ENCODE peak calls at places on chromosomes 16 and 17, in eight cellular contexts. One of them, this sample, is unnamed.

GRCh38 chr16:47037746-47038458 is 64.4 kb upstream of the DNAJA2 start:
- DNase-seq in left lung: peak; percentile 89
- DNase-seq in CD4-positive, CD25-positive, alpha-beta regulatory T cell: peak; percentile 84
- DNase-seq in fibroblast of lung: peak; percentile 68
- DNase-seq in GM23338: peak; percentile 88
- DNase-seq in PC-9: peak; percentile 50
- DNase-seq in PC-3: peak; percentile 75
- DNase-seq in tibial artery: peak; percentile 87
- DNase-seq in this sample: peak; percentile 80

GRCh38 chr17:8739104-8739503 is 5.5 kb downstream of the CCDC42 start:
- DNase-seq in GM23338: peak; percentile 93
- DNase-seq in fibroblast of lung: no peak
- DNase-seq in PC-9: no peak
- DNase-seq in CD4-positive, CD25-positive, alpha-beta regulatory T cell: no peak
- DNase-seq in tibial artery: no peak
- DNase-seq in PC-3: no peak
- DNase-seq in left lung: no peak
- DNase-seq in this sample: peak; percentile 16

GRCh38 chr16:14263769-14264168 is 192.7 kb downstream of the MRTFB start:
- DNase-seq in GM23338: no peak
- DNase-seq in fibroblast of lung: no peak
- DNase-seq in tibial artery: no peak
- DNase-seq in PC-3: no peak
- DNase-seq in PC-9: no peak
- DNase-seq in left lung: no peak
- DNase-seq in CD4-positive, CD25-positive, alpha-beta regulatory T cell: no peak
- DNase-seq in this sample: no peak

GRCh38 chr17:59287887-59288286 is 43.6 kb upstream of the YPEL2 start:
- DNase-seq in left lung: no peak
- DNase-seq in CD4-positive, CD25-positive, alpha-beta regulatory T cell: no peak
- DNase-seq in PC-3: no peak
- DNase-seq in tibial artery: no peak
- DNase-seq in fibroblast of lung: no peak
- DNase-seq in PC-9: no peak
- DNase-seq in GM23338: no peak
- DNase-seq in this sample: no peak

GRCh38 chr17:43006639-43007551 is at the start of gene IFI35:
- DNase-seq in fibroblast of lung: peak; percentile 85
- DNase-seq in PC-9: peak; percentile 73
- DNase-seq in GM23338: peak; percentile 79
- DNase-seq in left lung: peak; percentile 90
- DNase-seq in PC-3: peak; percentile 60
- DNase-seq in CD4-positive, CD25-positive, alpha-beta regulatory T cell: peak; percentile 82
- DNase-seq in tibial artery: peak; percentile 85
- DNase-seq in this sample: no peak

GRCh38 chr17:1438593-1439083 is 17.4 kb downstream of the CRK start:
- DNase-seq in PC-9: no peak
- DNase-seq in tibial artery: no peak
- DNase-seq in left lung: no peak
- DNase-seq in fibroblast of lung: peak; percentile 64
- DNase-seq in PC-3: no peak
- DNase-seq in GM23338: no peak
- DNase-seq in CD4-positive, CD25-positive, alpha-beta regulatory T cell: no peak
- DNase-seq in this sample: no peak

GRCh38 chr16:12494716-12495115 is 309.0 kb downstream of the CPPED1 start:
- DNase-seq in PC-9: no peak
- DNase-seq in fibroblast of lung: no peak
- DNase-seq in CD4-positive, CD25-positive, alpha-beta regulatory T cell: no peak
- DNase-seq in PC-3: no peak
- DNase-seq in tibial artery: no peak
- DNase-seq in GM23338: no peak
- DNase-seq in left lung: no peak
- DNase-seq in this sample: no peak

GRCh38 chr17:81652901-81653771 is 3.2 kb downstream of the PDE6G start:
- DNase-seq in CD4-positive, CD25-positive, alpha-beta regulatory T cell: no peak
- DNase-seq in GM23338: peak; percentile 73
- DNase-seq in tibial artery: no peak
- DNase-seq in PC-9: no peak
- DNase-seq in PC-3: no peak
- DNase-seq in left lung: no peak
- DNase-seq in fibroblast of lung: no peak
- DNase-seq in this sample: no peak

GRCh38 chr17:11583306-11583992 is 14.8 kb upstream of the DNAH9 start:
- DNase-seq in fibroblast of lung: no peak
- DNase-seq in PC-9: no peak
- DNase-seq in GM23338: no peak
- DNase-seq in tibial artery: no peak
- DNase-seq in PC-3: no peak
- DNase-seq in left lung: no peak
- DNase-seq in CD4-positive, CD25-positive, alpha-beta regulatory T cell: no peak
- DNase-seq in this sample: no peak

GRCh38 chr16:69243479-69243878 is 56.5 kb downstream of the SNTB2 start:
- DNase-seq in tibial artery: no peak
- DNase-seq in GM23338: no peak
- DNase-seq in CD4-positive, CD25-positive, alpha-beta regulatory T cell: no peak
- DNase-seq in left lung: no peak
- DNase-seq in PC-3: no peak
- DNase-seq in PC-9: no peak
- DNase-seq in fibroblast of lung: peak; percentile 75
- DNase-seq in this sample: no peak

GRCh38 chr16:86590501-86591144 is 12.3 kb downstream of the FOXL1 start:
- DNase-seq in fibroblast of lung: peak; percentile 89
- DNase-seq in GM23338: no peak
- DNase-seq in left lung: no peak
- DNase-seq in PC-9: no peak
- DNase-seq in PC-3: peak; percentile 89
- DNase-seq in CD4-positive, CD25-positive, alpha-beta regulatory T cell: no peak
- DNase-seq in tibial artery: no peak
- DNase-seq in this sample: no peak

GRCh38 chr17:72935984-72936383 is 156.5 kb downstream of the SLC39A11 start:
- DNase-seq in fibroblast of lung: no peak
- DNase-seq in CD4-positive, CD25-positive, alpha-beta regulatory T cell: no peak
- DNase-seq in tibial artery: no peak
- DNase-seq in left lung: no peak
- DNase-seq in GM23338: no peak
- DNase-seq in PC-3: no peak
- DNase-seq in PC-9: no peak
- DNase-seq in this sample: no peak

GRCh38 chr17:5100832-5101231 is 10.8 kb downstream of the ZNF232 start:
- DNase-seq in fibroblast of lung: no peak
- DNase-seq in PC-3: no peak
- DNase-seq in GM23338: no peak
- DNase-seq in left lung: no peak
- DNase-seq in tibial artery: no peak
- DNase-seq in CD4-positive, CD25-positive, alpha-beta regulatory T cell: no peak
- DNase-seq in PC-9: no peak
- DNase-seq in this sample: no peak

GRCh38 chr16:56273615-56274014 is 82.3 kb downstream of the GNAO1 start:
- DNase-seq in GM23338: no peak
- DNase-seq in PC-3: no peak
- DNase-seq in tibial artery: no peak
- DNase-seq in fibroblast of lung: no peak
- DNase-seq in CD4-positive, CD25-positive, alpha-beta regulatory T cell: no peak
- DNase-seq in PC-9: no peak
- DNase-seq in left lung: no peak
- DNase-seq in this sample: no peak

GRCh38 chr16:56270828-56271227 is 79.5 kb downstream of the GNAO1 start:
- DNase-seq in CD4-positive, CD25-positive, alpha-beta regulatory T cell: no peak
- DNase-seq in PC-9: no peak
- DNase-seq in fibroblast of lung: no peak
- DNase-seq in PC-3: no peak
- DNase-seq in tibial artery: no peak
- DNase-seq in GM23338: no peak
- DNase-seq in left lung: no peak
- DNase-seq in this sample: no peak

GRCh38 chr16:56269824-56270684 is 78.8 kb downstream of the GNAO1 start:
- DNase-seq in GM23338: peak; percentile 66
- DNase-seq in CD4-positive, CD25-positive, alpha-beta regulatory T cell: no peak
- DNase-seq in PC-9: no peak
- DNase-seq in tibial artery: peak; percentile 48
- DNase-seq in PC-3: no peak
- DNase-seq in left lung: no peak
- DNase-seq in fibroblast of lung: no peak
- DNase-seq in this sample: no peak

GRCh38 chr16:56274369-56274768 is 83.1 kb downstream of the GNAO1 start:
- DNase-seq in left lung: no peak
- DNase-seq in PC-3: no peak
- DNase-seq in fibroblast of lung: no peak
- DNase-seq in PC-9: no peak
- DNase-seq in GM23338: no peak
- DNase-seq in tibial artery: no peak
- DNase-seq in CD4-positive, CD25-positive, alpha-beta regulatory T cell: no peak
- DNase-seq in this sample: no peak

DNA sequence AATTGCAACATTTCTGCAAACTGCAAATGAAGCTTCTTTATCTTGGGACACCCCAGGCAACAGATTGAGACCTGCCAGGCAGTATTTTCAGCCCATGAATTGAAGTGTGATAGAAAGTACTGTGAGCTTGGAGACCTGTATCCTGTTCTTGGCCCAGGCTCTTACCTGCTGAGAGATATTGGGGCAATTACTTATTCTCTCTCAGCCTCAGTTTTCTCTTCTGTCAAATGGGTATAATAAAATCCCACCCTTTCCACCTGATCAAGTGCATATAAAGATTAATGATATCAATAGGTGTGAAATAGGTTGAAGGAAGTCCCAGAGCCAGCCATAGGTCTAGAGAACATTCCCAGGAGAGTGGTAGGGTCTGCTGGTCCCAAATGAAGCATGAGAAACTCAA is 81.2 kb downstream of the GNAO1 start:
- DNase-seq in CD4-positive, CD25-positive, alpha-beta regulatory T cell: no peak
- DNase-seq in PC-3: no peak
- DNase-seq in fibroblast of lung: no peak
- DNase-seq in left lung: no peak
- DNase-seq in PC-9: no peak
- DNase-seq in tibial artery: no peak
- DNase-seq in GM23338: no peak
- DNase-seq in this sample: no peak
- H3K27me3 ChIP-seq in CD4-positive, CD25-positive, alpha-beta regulatory T cell: peaks cover 3% of the 10 kb centered on the region
- H3K27me3 ChIP-seq in PC-3: peaks cover 23% of the 10 kb centered on the region
- H3K27me3 ChIP-seq in fibroblast of lung: no peaks in the 10 kb centered on the region
- H3K27me3 ChIP-seq in left lung: peaks cover 6% of the 10 kb centered on the region
- H3K27me3 ChIP-seq in PC-9: no peaks in the 10 kb centered on the region
- H3K27me3 ChIP-seq in tibial artery: no peaks in the 10 kb centered on the region
- H3K27me3 ChIP-seq in GM23338: no peaks in the 10 kb centered on the region
- H3K27me3 ChIP-seq in this sample: no peaks in the 10 kb centered on the region

GRCh38 chr17:45227631-45228120 is 6.0 kb downstream of the FMNL1 start:
- DNase-seq in tibial artery: no peak
- DNase-seq in CD4-positive, CD25-positive, alpha-beta regulatory T cell: no peak
- DNase-seq in fibroblast of lung: no peak
- DNase-seq in PC-9: no peak
- DNase-seq in PC-3: no peak
- DNase-seq in GM23338: no peak
- DNase-seq in left lung: no peak
- DNase-seq in this sample: no peak

GRCh38 chr17:45227101-45227591 is 5.5 kb downstream of the FMNL1 start:
- DNase-seq in PC-9: no peak
- DNase-seq in left lung: no peak
- DNase-seq in tibial artery: no peak
- DNase-seq in PC-3: no peak
- DNase-seq in CD4-positive, CD25-positive, alpha-beta regulatory T cell: no peak
- DNase-seq in fibroblast of lung: peak; percentile 28
- DNase-seq in GM23338: no peak
- DNase-seq in this sample: no peak

GRCh38 chr17:45225051-45225700 is 3.5 kb downstream of the FMNL1 start:
- DNase-seq in left lung: no peak
- DNase-seq in CD4-positive, CD25-positive, alpha-beta regulatory T cell: no peak
- DNase-seq in PC-9: no peak
- DNase-seq in PC-3: peak; percentile 91
- DNase-seq in fibroblast of lung: no peak
- DNase-seq in tibial artery: no peak
- DNase-seq in GM23338: no peak
- DNase-seq in this sample: no peak

GRCh38 chr17:45225964-45226530 is 4.4 kb downstream of the FMNL1 start:
- DNase-seq in PC-3: no peak
- DNase-seq in PC-9: no peak
- DNase-seq in CD4-positive, CD25-positive, alpha-beta regulatory T cell: peak; percentile 94
- DNase-seq in left lung: peak; percentile 94
- DNase-seq in tibial artery: peak; percentile 81
- DNase-seq in GM23338: no peak
- DNase-seq in fibroblast of lung: no peak
- DNase-seq in this sample: peak; percentile 69

DNA sequence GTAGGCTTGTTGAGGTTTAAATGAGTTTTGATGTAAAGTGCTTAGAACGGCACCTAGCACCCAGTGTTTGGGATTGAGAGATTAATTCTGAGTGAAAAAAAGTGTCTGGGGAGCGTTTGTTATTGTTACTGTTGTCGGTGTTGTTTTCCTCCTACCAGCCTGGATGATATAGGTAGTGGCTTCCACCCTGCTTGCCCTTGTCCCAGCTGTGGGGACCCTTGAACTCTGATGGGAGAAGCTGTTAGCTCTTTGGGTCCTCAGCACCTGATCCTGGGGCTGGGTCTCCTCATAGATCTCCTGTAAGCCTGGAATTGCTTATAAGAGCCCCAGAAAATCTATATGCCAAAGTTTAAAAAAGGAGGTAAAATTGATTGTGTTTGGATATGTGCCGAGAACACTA is 4.9 kb downstream of the FMNL1 start:
- DNase-seq in PC-3: no peak
- DNase-seq in tibial artery: no peak
- DNase-seq in PC-9: no peak
- DNase-seq in GM23338: no peak
- DNase-seq in CD4-positive, CD25-positive, alpha-beta regulatory T cell: no peak
- DNase-seq in left lung: no peak
- DNase-seq in fibroblast of lung: no peak
- DNase-seq in this sample: no peak
- H3K4me1 ChIP-seq in PC-3: peaks cover 73% of the 10 kb centered on the region
- H3K4me1 ChIP-seq in tibial artery: peaks cover 8% of the 10 kb centered on the region
- H3K4me1 ChIP-seq in PC-9: peaks cover 56% of the 10 kb centered on the region
- H3K4me1 ChIP-seq in GM23338: peaks cover 35% of the 10 kb centered on the region
- H3K4me1 ChIP-seq in CD4-positive, CD25-positive, alpha-beta regulatory T cell: peaks cover 88% of the 10 kb centered on the region
- H3K4me1 ChIP-seq in left lung: peaks cover 40% of the 10 kb centered on the region
- H3K4me1 ChIP-seq in fibroblast of lung: peaks cover 18% of the 10 kb centered on the region
- H3K4me1 ChIP-seq in this sample: peaks cover 61% of the 10 kb centered on the region

DNA sequence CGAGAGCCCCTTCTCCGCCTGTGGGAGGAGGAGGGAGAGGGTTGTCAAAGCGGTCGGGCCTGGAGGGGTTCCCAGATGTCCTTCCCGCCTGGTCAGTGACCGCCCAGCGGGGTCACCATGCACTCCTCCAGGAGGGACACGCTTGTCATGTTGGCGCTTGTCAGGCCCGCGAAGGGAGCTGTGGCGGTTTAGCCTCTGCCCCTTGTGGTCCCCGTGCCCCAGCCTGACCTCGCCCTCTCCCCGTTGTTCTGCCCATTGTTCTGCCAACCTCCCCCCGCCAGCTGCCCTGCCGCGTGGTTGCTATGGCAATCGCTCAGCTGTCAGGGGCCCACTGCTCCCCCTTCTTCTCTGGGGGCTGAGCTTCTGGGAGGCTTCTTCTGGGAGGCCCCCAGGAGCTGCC is 146.3 kb upstream of the CIBAR2 start:
- DNase-seq in fibroblast of lung: no peak
- DNase-seq in left lung: no peak
- DNase-seq in GM23338: no peak
- DNase-seq in PC-3: no peak
- DNase-seq in tibial artery: no peak
- DNase-seq in PC-9: no peak
- DNase-seq in CD4-positive, CD25-positive, alpha-beta regulatory T cell: no peak
- DNase-seq in this sample: no peak
- H3K27me3 ChIP-seq in fibroblast of lung: no peaks in the 10 kb centered on the region
- H3K27me3 ChIP-seq in left lung: peaks cover 49% of the 10 kb centered on the region
- H3K27me3 ChIP-seq in GM23338: no peaks in the 10 kb centered on the region
- H3K27me3 ChIP-seq in PC-3: no peaks in the 10 kb centered on the region
- H3K27me3 ChIP-seq in tibial artery: peaks cover 11% of the 10 kb centered on the region
- H3K27me3 ChIP-seq in PC-9: no peaks in the 10 kb centered on the region
- H3K27me3 ChIP-seq in CD4-positive, CD25-positive, alpha-beta regulatory T cell: no peaks in the 10 kb centered on the region
- H3K27me3 ChIP-seq in this sample: no peaks in the 10 kb centered on the region

GRCh38 chr17:68775969-68776368 is 174.8 kb upstream of the FAM20A start:
- DNase-seq in PC-9: no peak
- DNase-seq in left lung: no peak
- DNase-seq in tibial artery: no peak
- DNase-seq in CD4-positive, CD25-positive, alpha-beta regulatory T cell: no peak
- DNase-seq in PC-3: no peak
- DNase-seq in fibroblast of lung: no peak
- DNase-seq in GM23338: no peak
- DNase-seq in this sample: no peak
- H3K4me1 ChIP-seq in PC-9: no peaks in the 10 kb centered on the region
- H3K4me1 ChIP-seq in left lung: no peaks in the 10 kb centered on the region
- H3K4me1 ChIP-seq in tibial artery: peaks cover 22% of the 10 kb centered on the region
- H3K4me1 ChIP-seq in CD4-positive, CD25-positive, alpha-beta regulatory T cell: no peaks in the 10 kb centered on the region
- H3K4me1 ChIP-seq in PC-3: peaks cover 13% of the 10 kb centered on the region
- H3K4me1 ChIP-seq in fibroblast of lung: peaks cover 13% of the 10 kb centered on the region
- H3K4me1 ChIP-seq in GM23338: no peaks in the 10 kb centered on the region
- H3K4me1 ChIP-seq in this sample: no peaks in the 10 kb centered on the region

This sample was measured in RWPE2.